ENCODE peak calls at places on chromosomes 12 and 14, in seven cellular contexts. D is ovary, M is C1 segment of cervical spinal cord, Q is nucleus accumbens, F is midbrain, G is astrocyte of the cerebellum, P is neural crest cell. U is an unnamed sample.

GRCh38 chr14:44154889-44155288 is 352.2 kb downstream of the FSCB start:
- DNase-seq in M (no peak), D (no peak), P (no peak), F (no peak), Q (no peak), G (no peak), U (no peak)

GRCh38 chr12:31203261-31203660 is 122.7 kb downstream of the SINHCAF start:
- DNase-seq in P (no peak), F (no peak), D (no peak), G (no peak), Q (no peak), M (no peak), U (no peak)

GRCh38 chr14:104175811-104176210 is 37.4 kb downstream of the KIF26A start:
- DNase-seq in D (no peak), P (no peak), F (no peak), M (no peak), G (no peak), Q (no peak), U (no peak)

GRCh38 chr12:98793121-98793520 is 148.0 kb downstream of the APAF1 start:
- DNase-seq in D (no peak), Q (no peak), F (no peak), M (no peak), P (no peak), G (no peak), U (no peak)

GRCh38 chr12:64610092-64610659 is at the start of gene RASSF3:
- DNase-seq in P (peak), D (peak), Q (peak), M (no peak), G (no peak), F (peak), U (peak)

GRCh38 chr12:46933947-46934346 is 108.2 kb upstream of the SLC38A4 start:
- DNase-seq in G (peak), F (peak), P (no peak), Q (no peak), M (no peak), D (no peak), U (peak)

GRCh38 chr14:105139212-105139825 is 29.3 kb downstream of the JAG2 start:
- DNase-seq in Q (no peak), M (no peak), P (no peak), F (no peak), D (no peak), G (no peak), U (no peak)

GRCh38 chr12:29430699-29431044 is 49.7 kb upstream of the ERGIC2 start:
- DNase-seq in Q (no peak), D (no peak), P (no peak), M (no peak), G (no peak), F (no peak), U (no peak)

GRCh38 chr14:50605776-50606175 is 45.8 kb downstream of the ATL1 start:
- DNase-seq in P (no peak), Q (no peak), G (no peak), M (no peak), D (no peak), F (no peak), U (no peak)

GRCh38 chr14:95953111-95953724 is 76.6 kb downstream of the TUNAR start:
- DNase-seq in G (peak), F (no peak), P (peak), M (no peak), Q (no peak), D (no peak), U (peak)

GRCh38 chr14:60980811-60981625 is at the start of the genes SLC38A6 and TRMT5:
- DNase-seq in M (peak), Q (peak), F (peak), G (peak), D (peak), P (peak), U (peak)

GRCh38 chr12:116508145-116509121 is 50.7 kb upstream of the MAP1LC3B2 start:
- DNase-seq in D (peak), G (no peak), M (no peak), Q (peak), P (peak), F (no peak), U (no peak)

GRCh38 chr14:54782803-54783659 is 119.6 kb downstream of the GCH1 start:
- DNase-seq in P (no peak), D (no peak), Q (no peak), F (peak), M (peak), G (no peak), U (no peak)

GRCh38 chr12:75489187-75489586 is 8.6 kb downstream of the GLIPR1 start:
- DNase-seq in F (no peak), G (no peak), P (no peak), M (no peak), Q (no peak), D (no peak), U (no peak)

GRCh38 chr12:8698132-8698829 is 490 bp downstream of the RIMKLB start:
- DNase-seq in G (no peak), M (peak), P (peak), Q (peak), D (peak), F (peak), U (no peak)

GRCh38 chr14:43803076-43803689 is 703.9 kb downstream of the FSCB start:
- DNase-seq in M (no peak), G (no peak), Q (no peak), F (no peak), D (no peak), P (no peak), U (no peak)

GRCh38 chr12:6638305-6638704 is 2.5 kb upstream of the LPAR5 start:
- DNase-seq in Q (no peak), G (no peak), F (no peak), M (no peak), D (no peak), P (no peak), U (no peak)

GRCh38 chr12:127108360-127109215 is 1158.4 kb upstream of the TMEM132C start:
- DNase-seq in G (peak), D (peak), M (no peak), Q (peak), P (peak), F (peak), U (peak)

GRCh38 chr12:69655616-69656336 is 43.3 kb downstream of the BEST3 start:
- DNase-seq in P (no peak), Q (no peak), M (no peak), D (no peak), G (peak), F (no peak), U (peak)

GRCh38 chr14:58082491-58083098 is 69.4 kb downstream of the ARMH4 start:
- DNase-seq in M (no peak), D (no peak), Q (no peak), P (no peak), F (no peak), G (peak), U (no peak)

GRCh38 chr12:10214131-10214876 is 1.6 kb downstream of the GABARAPL1 start:
- DNase-seq in P (no peak), F (no peak), D (no peak), G (no peak), Q (no peak), M (no peak), U (no peak)

GRCh38 chr12:75635606-75636444 is 124.4 kb upstream of the KRR1 start:
- DNase-seq in G (peak), D (no peak), Q (no peak), P (no peak), F (no peak), M (no peak), U (no peak)

GRCh38 chr14:102297436-102298170 is 7.4 kb downstream of the MOK start:
- DNase-seq in G (no peak), D (no peak), Q (no peak), P (no peak), M (no peak), F (no peak), U (no peak)

GRCh38 chr12:116303929-116304328 is 26.4 kb upstream of the MED13L start:
- DNase-seq in Q (no peak), D (peak), G (no peak), P (no peak), M (no peak), F (no peak), U (no peak)

GRCh38 chr12:62686938-62687337 is 220.3 kb downstream of the MON2 start:
- DNase-seq in Q (no peak), M (no peak), D (no peak), G (no peak), F (no peak), P (no peak), U (no peak)

GRCh38 chr12:47391566-47391965 is 311.8 kb upstream of the AMIGO2 start:
- DNase-seq in D (no peak), P (no peak), Q (no peak), G (no peak), F (no peak), M (no peak), U (no peak)

GRCh38 chr14:95056476-95056875 is 100.9 kb downstream of the DICER1 start:
- DNase-seq in D (no peak), G (no peak), F (no peak), Q (no peak), P (no peak), M (no peak), U (peak)

GRCh38 chr12:22551624-22552023 is 7.3 kb upstream of the C2CD5 start:
- DNase-seq in D (no peak), Q (no peak), P (no peak), M (no peak), G (no peak), F (no peak), U (no peak)

GRCh38 chr12:62933871-62934798 is 815 bp downstream of the PPM1H start:
- DNase-seq in D (no peak), M (no peak), Q (peak), P (peak), F (peak), G (no peak), U (peak)

GRCh38 chr14:75350505-75351060 is 72.0 kb downstream of the FOS start:
- DNase-seq in G (no peak), Q (no peak), P (no peak), D (no peak), F (no peak), M (no peak), U (no peak)

GRCh38 chr12:203462-204260 is 10.3 kb downstream of the SLC6A12 start:
- DNase-seq in G (no peak), P (peak), M (no peak), D (no peak), Q (peak), F (peak), U (no peak)

GRCh38 chr14:31435276-31435675 is 14.9 kb upstream of the HEATR5A start:
- DNase-seq in D (no peak), G (peak), Q (no peak), P (no peak), F (no peak), M (no peak), U (no peak)

GRCh38 chr12:127809236-127809635 is 457.7 kb upstream of the TMEM132C start:
- DNase-seq in P (no peak), G (peak), D (no peak), F (no peak), Q (no peak), M (no peak), U (no peak)

GRCh38 chr12:75389061-75389460 is 1.8 kb upstream of the GLIPR1L2 start:
- DNase-seq in D (no peak), P (no peak), M (no peak), Q (no peak), G (no peak), F (no peak), U (no peak)